ENCODE peak calls at places on chromosomes 6 and 20, in six cellular contexts. N is mesenchymal stem cell, Q is Karpas-422, W is DND-41, V is neural progenitor cell, S is GM12878. H is an unnamed sample.

GRCh38 chr6:13194852-13195251 is 133.5 kb downstream of the TBC1D7 start:
- DNase-seq in N (peak; percentile 66), Q (peak; percentile 84), W (peak; percentile 6), V (peak; percentile 37), S (no peak), H (peak; percentile 69)

GRCh38 chr6:28488916-28489365 is 26.7 kb downstream of the GPX6 start:
- DNase-seq in N (peak; percentile 75), Q (no peak), W (no peak), V (peak; percentile 70), S (peak; percentile 66), H (peak; percentile 67)

GRCh38 chr6:26044140-26045045 is 42.8 kb upstream of the HFE start:
- DNase-seq in N (no peak), Q (no peak), W (peak; percentile 63), V (no peak), S (no peak), H (no peak)

GRCh38 chr6:170082531-170083187 is 208.2 kb downstream of the DLL1 start:
- DNase-seq in N (no peak), Q (no peak), W (no peak), V (no peak), S (no peak), H (no peak)

GRCh38 chr20:34179636-34180360 is 61.4 kb upstream of the ASIP start:
- DNase-seq in N (no peak), Q (no peak), W (no peak), V (no peak), S (no peak), H (no peak)

GRCh38 chr6:144383336-144383735 is 98.2 kb downstream of the UTRN start:
- DNase-seq in N (no peak), Q (no peak), W (no peak), V (no peak), S (no peak), H (no peak)

GRCh38 chr20:47781631-47782030 is 3.6 kb downstream of the SULF2 start:
- DNase-seq in N (no peak), Q (no peak), W (no peak), V (no peak), S (no peak), H (no peak)

GRCh38 chr6:81446509-81446908 is 306.0 kb downstream of the TENT5A start:
- DNase-seq in N (no peak), Q (no peak), W (no peak), V (no peak), S (no peak), H (no peak)

GRCh38 chr6:138692058-138692977 is 81.3 kb upstream of the CCDC28A start:
- DNase-seq in N (peak; percentile 71), Q (peak; percentile 70), W (peak; percentile 14), V (peak; percentile 80), S (no peak), H (peak; percentile 68)

GRCh38 chr6:14031516-14031915 is 86.1 kb upstream of the CD83 start:
- DNase-seq in N (no peak), Q (no peak), W (no peak), V (no peak), S (no peak), H (no peak)

GRCh38 chr6:109087661-109088264 is 6.9 kb downstream of the SESN1 start:
- DNase-seq in N (no peak), Q (no peak), W (no peak), V (no peak), S (no peak), H (no peak)

GRCh38 chr20:54078296-54078695 is 7.9 kb upstream of the BCAS1 start:
- DNase-seq in N (no peak), Q (no peak), W (peak; percentile 37), V (no peak), S (no peak), H (no peak)

GRCh38 chr20:45552456-45552855 is 5.3 kb upstream of the EPPIN start:
- DNase-seq in N (no peak), Q (no peak), W (no peak), V (no peak), S (no peak), H (no peak)

GRCh38 chr6:11317885-11318771 is 85.7 kb upstream of the NEDD9 start:
- DNase-seq in N (peak; percentile 98), Q (no peak), W (no peak), V (no peak), S (no peak), H (peak; percentile 99)

GRCh38 chr6:25882066-25882496 is 8.0 kb upstream of the SLC17A3 start:
- DNase-seq in N (no peak), Q (peak; percentile 42), W (no peak), V (peak; percentile 51), S (no peak), H (peak; percentile 24)

GRCh38 chr6:45896783-45897441 is 118.7 kb downstream of the CLIC5 start:
- DNase-seq in N (peak; percentile 11), Q (no peak), W (no peak), V (no peak), S (no peak), H (no peak)

GRCh38 chr6:104929348-104929747 is 27.6 kb upstream of the LIN28B start:
- DNase-seq in N (no peak), Q (no peak), W (no peak), V (no peak), S (no peak), H (no peak)

GRCh38 chr20:50371878-50372769 is 138.1 kb upstream of the PTPN1 start:
- DNase-seq in N (no peak), Q (no peak), W (no peak), V (no peak), S (no peak), H (no peak)

GRCh38 chr6:118712955-118713354 is 61.6 kb upstream of the CEP85L start:
- DNase-seq in N (no peak), Q (no peak), W (no peak), V (no peak), S (no peak), H (no peak)

GRCh38 chr6:28567506-28567905 is 41.8 kb downstream of the GPX5 start:
- DNase-seq in N (no peak), Q (no peak), W (no peak), V (no peak), S (no peak), H (no peak)

GRCh38 chr20:31606678-31606927 is 1.5 kb downstream of the ID1 start:
- DNase-seq in N (peak; percentile 51), Q (no peak), W (no peak), V (no peak), S (no peak), H (no peak)

GRCh38 chr20:62401331-62401779 is 5.7 kb downstream of the CABLES2 start:
- DNase-seq in N (peak; percentile 26), Q (no peak), W (no peak), V (peak; percentile 60), S (no peak), H (no peak)

GRCh38 chr20:49694450-49695071 is 19.1 kb downstream of the B4GALT5 start:
- DNase-seq in N (no peak), Q (peak; percentile 34), W (no peak), V (no peak), S (no peak), H (no peak)

GRCh38 chr6:111124406-111124805 is 37.1 kb downstream of the SLC16A10 start:
- DNase-seq in N (no peak), Q (no peak), W (no peak), V (no peak), S (no peak), H (no peak)

GRCh38 chr6:79040083-79040482 is 38.0 kb downstream of the PHIP start:
- DNase-seq in N (peak; percentile 46), Q (no peak), W (no peak), V (no peak), S (no peak), H (no peak)

DNA sequence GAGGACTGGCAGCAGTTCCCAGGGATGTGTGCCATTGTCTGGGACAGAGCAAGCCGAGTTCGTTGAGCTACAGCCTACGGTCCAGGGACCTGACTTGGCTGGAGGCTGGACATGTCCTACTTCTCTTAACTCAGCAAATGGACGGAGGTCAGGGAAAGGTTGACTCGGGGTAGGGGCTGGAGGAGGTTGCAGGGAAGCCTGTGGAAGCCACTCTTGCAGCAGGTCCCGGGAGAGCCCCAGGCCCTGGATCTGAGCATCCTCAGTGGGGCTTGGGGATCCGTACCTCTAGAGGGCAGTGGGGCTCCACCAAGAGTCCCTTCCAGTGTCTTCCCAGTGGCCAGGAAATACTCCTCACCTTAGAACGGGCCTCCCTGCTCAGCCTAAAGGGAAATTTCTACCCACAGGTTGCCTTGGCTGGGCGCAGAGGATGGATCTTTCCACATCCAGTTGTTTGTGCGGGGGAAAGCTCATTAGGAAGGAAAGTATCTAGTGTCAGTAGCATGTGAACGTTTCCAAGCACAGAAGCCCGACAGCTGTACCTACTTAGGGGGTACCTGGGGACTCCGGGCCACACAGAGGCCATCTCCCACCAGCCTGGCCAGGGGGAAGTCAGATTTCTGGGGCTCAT is 170.2 kb downstream of the NFATC2 start:
- DNase-seq in N (peak; percentile 77), Q (peak; percentile 84), W (peak; percentile 18), V (peak; percentile 84), S (no peak), H (peak; percentile 73)
- H2AFZ ChIP-seq in N (no peak overlapping the region), Q (no peak overlapping the region), W (no peak overlapping the region), V (no peak overlapping the region), S (no peak overlapping the region), H (no peak overlapping the region)

GRCh38 chr6:140537211-140537610 is 1162.8 kb upstream of the CITED2 start:
- DNase-seq in N (peak; percentile 43), Q (no peak), W (no peak), V (no peak), S (no peak), H (no peak)
- H2AFZ ChIP-seq in N (no peak overlapping the region), Q (no peak overlapping the region), W (no peak overlapping the region), V (no peak overlapping the region), S (no peak overlapping the region), H (peak overlapping the region; percentile 86)

GRCh38 chr20:19205999-19206398 is 6.4 kb upstream of the SLC24A3 start:
- DNase-seq in N (peak; percentile 34), Q (peak; percentile 89), W (peak; percentile 68), V (peak; percentile 78), S (peak; percentile 8), H (peak; percentile 43)
- H2AFZ ChIP-seq in N (no peak overlapping the region), Q (no peak overlapping the region), W (peak overlapping the region; percentile 22), V (no peak overlapping the region), S (no peak overlapping the region), H (no peak overlapping the region)

GRCh38 chr6:20379231-20379630 is 22.4 kb upstream of the E2F3 start:
- DNase-seq in N (no peak), Q (no peak), W (no peak), V (no peak), S (no peak), H (no peak)
- H2AFZ ChIP-seq in N (no peak overlapping the region), Q (no peak overlapping the region), W (no peak overlapping the region), V (no peak overlapping the region), S (no peak overlapping the region), H (peak overlapping the region; percentile 35)